ENCODE peak calls at places on chromosomes 6 and 20, in eight cellular contexts. Y is astrocyte of the spinal cord; P is HL-60; I is activated naive CD4-positive, alpha-beta T cell treated with Interleukin-2 at 50 U/mL for 16 hours; Q is non-pigmented ciliary epithelial cell; X is left colon; F is mammary epithelial cell; U is stimulated activated CD8-positive, alpha-beta memory T cell treated with anti-CD3 and anti-CD28 coated beads, Interleukin-15, amount 100 ng/mL, for 24 hours. S is an unnamed sample.

GRCh38 chr20:8744228-8744844 is 324.6 kb upstream of the PLCB4 start:
- DNase-seq in Y (peak; percentile 6), P (no peak), I (no peak), Q (no peak), X (no peak), F (no peak), U (no peak), S (no peak)

GRCh38 chr6:8229913-8230312 is 127.6 kb upstream of the EEF1E1 start:
- DNase-seq in Y (no peak), P (no peak), I (no peak), Q (no peak), X (no peak), F (peak; percentile 31), U (no peak), S (no peak)

GRCh38 chr6:111870751-111871064 is 2.5 kb downstream of the FYN start:
- DNase-seq in Y (no peak), P (no peak), I (no peak), Q (no peak), X (no peak), F (no peak), U (no peak), S (no peak)

GRCh38 chr6:27668442-27669275 is 195.8 kb upstream of the ZNF184 start:
- DNase-seq in Y (peak; percentile 59), P (peak; percentile 70), I (peak; percentile 44), Q (no peak), X (no peak), F (peak; percentile 88), U (peak; percentile 55), S (peak; percentile 90)

GRCh38 chr6:28838634-28839442 is 84.9 kb downstream of the TRIM27 start:
- DNase-seq in Y (peak; percentile 83), P (peak; percentile 87), I (peak; percentile 86), Q (peak; percentile 43), X (peak; percentile 78), F (peak; percentile 80), U (peak; percentile 76), S (peak; percentile 84)

GRCh38 chr6:75204959-75205775 is 686 bp downstream of the COL12A1 start:
- DNase-seq in Y (peak; percentile 81), P (no peak), I (peak; percentile 19), Q (no peak), X (no peak), F (peak; percentile 54), U (no peak), S (peak; percentile 28)

GRCh38 chr6:28648035-28648877 is 122.6 kb downstream of the GPX5 start:
- DNase-seq in Y (peak; percentile 82), P (peak; percentile 71), I (peak; percentile 36), Q (peak; percentile 50), X (no peak), F (peak; percentile 71), U (peak; percentile 49), S (peak; percentile 82)

GRCh38 chr20:5825136-5825719 is 75.0 kb downstream of the SHLD1 start:
- DNase-seq in Y (no peak), P (no peak), I (no peak), Q (no peak), X (no peak), F (no peak), U (no peak), S (no peak)

GRCh38 chr20:18003897-18004296 is 35.1 kb downstream of the MGME1 start:
- DNase-seq in Y (no peak), P (no peak), I (no peak), Q (no peak), X (no peak), F (no peak), U (no peak), S (no peak)

GRCh38 chr6:3893914-3894313 is 44.7 kb downstream of the FAM50B start:
- DNase-seq in Y (no peak), P (no peak), I (no peak), Q (no peak), X (no peak), F (no peak), U (no peak), S (no peak)

GRCh38 chr6:40205004-40205403 is 270.7 kb upstream of the MOCS1 start:
- DNase-seq in Y (no peak), P (no peak), I (no peak), Q (no peak), X (no peak), F (no peak), U (no peak), S (no peak)

GRCh38 chr20:19114410-19114809 is 98.0 kb upstream of the SLC24A3 start:
- DNase-seq in Y (no peak), P (no peak), I (no peak), Q (no peak), X (no peak), F (no peak), U (no peak), S (no peak)

GRCh38 chr6:165055231-165055630 is 254.2 kb downstream of the C6orf118 start:
- DNase-seq in Y (peak; percentile 3), P (no peak), I (no peak), Q (no peak), X (no peak), F (no peak), U (no peak), S (peak; percentile 10)

GRCh38 chr6:13508711-13509705 is 21.6 kb upstream of the GFOD1 start:
- DNase-seq in Y (peak; percentile 48), P (no peak), I (no peak), Q (no peak), X (no peak), F (no peak), U (no peak), S (no peak)

GRCh38 chr6:154247119-154247814 is 109.3 kb downstream of the IPCEF1 start:
- DNase-seq in Y (no peak), P (peak; percentile 41), I (peak; percentile 45), Q (no peak), X (no peak), F (no peak), U (no peak), S (no peak)

GRCh38 chr6:140579918-140580317 is 1205.5 kb upstream of the CITED2 start:
- DNase-seq in Y (no peak), P (no peak), I (no peak), Q (no peak), X (no peak), F (no peak), U (no peak), S (no peak)

GRCh38 chr6:108133594-108134179 is 32.1 kb upstream of the NR2E1 start:
- DNase-seq in Y (peak; percentile 85), P (no peak), I (no peak), Q (peak; percentile 55), X (peak; percentile 54), F (peak; percentile 68), U (no peak), S (peak; percentile 75)

GRCh38 chr6:166567107-166567506 is 19.4 kb downstream of the RAMACL start:
- DNase-seq in Y (peak; percentile 97), P (no peak), I (no peak), Q (peak; percentile 82), X (no peak), F (peak; percentile 98), U (no peak), S (peak; percentile 97)

GRCh38 chr20:22339091-22339881 is 245.1 kb downstream of the FOXA2 start:
- DNase-seq in Y (peak; percentile 64), P (peak; percentile 59), I (no peak), Q (peak; percentile 24), X (no peak), F (peak; percentile 65), U (no peak), S (peak; percentile 69)

GRCh38 chr20:17938889-17939619 is 29.5 kb downstream of the SNX5 start:
- DNase-seq in Y (peak; percentile 81), P (peak; percentile 51), I (peak; percentile 50), Q (no peak), X (peak; percentile 71), F (peak; percentile 29), U (no peak), S (peak; percentile 47)

GRCh38 chr6:16129623-16130243 is 847 bp downstream of the MYLIP start:
- DNase-seq in Y (peak; percentile 16), P (peak; percentile 8), I (peak; percentile 42), Q (no peak), X (peak; percentile 44), F (peak; percentile 29), U (no peak), S (no peak)

GRCh38 chr20:22814475-22815205 is 220.5 kb upstream of the SSTR4 start:
- DNase-seq in Y (no peak), P (no peak), I (no peak), Q (no peak), X (no peak), F (no peak), U (no peak), S (no peak)

GRCh38 chr20:2838170-2838797 is 2.2 kb downstream of the PCED1A start:
- DNase-seq in Y (no peak), P (no peak), I (no peak), Q (no peak), X (no peak), F (no peak), U (no peak), S (no peak)

GRCh38 chr6:101663099-101663498 is 269.6 kb downstream of the GRIK2 start:
- DNase-seq in Y (no peak), P (no peak), I (no peak), Q (no peak), X (no peak), F (no peak), U (no peak), S (no peak)

GRCh38 chr6:111461860-111462259 is 21.2 kb downstream of the REV3L start:
- DNase-seq in Y (no peak), P (no peak), I (no peak), Q (no peak), X (no peak), F (no peak), U (no peak), S (no peak)

GRCh38 chr6:31660998-31661866 is 654 bp upstream of the C6orf47 start:
- DNase-seq in Y (no peak), P (no peak), I (no peak), Q (no peak), X (no peak), F (peak; percentile 28), U (no peak), S (no peak)

GRCh38 chr6:9397981-9398559 is 962.7 kb upstream of the SLC35B3 start:
- DNase-seq in Y (no peak), P (no peak), I (no peak), Q (no peak), X (peak; percentile 47), F (no peak), U (no peak), S (peak; percentile 4)

GRCh38 chr20:19502169-19502568 is 255.9 kb upstream of the RIN2 start:
- DNase-seq in Y (no peak), P (no peak), I (no peak), Q (no peak), X (no peak), F (no peak), U (no peak), S (no peak)

GRCh38 chr6:107458687-107459282 is 579 bp downstream of the PDSS2 start:
- DNase-seq in Y (peak; percentile 22), P (no peak), I (no peak), Q (no peak), X (peak; percentile 35), F (peak; percentile 37), U (no peak), S (peak; percentile 10)

GRCh38 chr20:17029698-17030097 is 197.1 kb upstream of the PCSK2 start:
- DNase-seq in Y (no peak), P (no peak), I (no peak), Q (no peak), X (no peak), F (no peak), U (no peak), S (peak; percentile 8)

GRCh38 chr20:44908987-44909871 is 631 bp upstream of the PABPC1L start:
- DNase-seq in Y (no peak), P (no peak), I (no peak), Q (no peak), X (no peak), F (no peak), U (no peak), S (no peak)

GRCh38 chr6:40587240-40588069 is at the start of gene LRFN2:
- DNase-seq in Y (peak; percentile 49), P (peak; percentile 68), I (peak; percentile 60), Q (peak; percentile 10), X (peak; percentile 60), F (peak; percentile 70), U (peak; percentile 33), S (peak; percentile 1)